ENCODE peak calls at places on chromosomes 16 and 17, in six cellular contexts. E is lower lobe of right lung, O is GM12865, C is suprapubic skin, L is AG04450, A is hepatocyte. S is an unnamed sample.

GRCh38 chr16:2205967-2206313 is 686 bp downstream of the MLST8 start:
- DNase-seq in E (peak; percentile 59), O (no peak), C (no peak), L (no peak), A (no peak), S (peak; percentile 80)

GRCh38 chr17:50514936-50515702 is 6.9 kb downstream of the MYCBPAP start:
- DNase-seq in E (no peak), O (no peak), C (no peak), L (no peak), A (no peak), S (peak; percentile 47)

GRCh38 chr17:77315010-77315409 is 174.2 kb downstream of the SEC14L1 start:
- DNase-seq in E (peak; percentile 14), O (no peak), C (no peak), L (no peak), A (no peak), S (no peak)

GRCh38 chr17:17111401-17112393 is 69.4 kb downstream of the MPRIP start:
- DNase-seq in E (no peak), O (no peak), C (no peak), L (no peak), A (no peak), S (peak; percentile 49)

GRCh38 chr17:17710728-17711541 is 29.7 kb downstream of the RAI1 start:
- DNase-seq in E (peak; percentile 92), O (no peak), C (no peak), L (peak; percentile 79), A (peak; percentile 95), S (no peak)

GRCh38 chr16:56357291-56357764 is 68.0 kb downstream of the AMFR start:
- DNase-seq in E (peak; percentile 42), O (no peak), C (peak; percentile 77), L (no peak), A (peak; percentile 55), S (peak; percentile 59)

GRCh38 chr17:1232331-1232730 is 37.9 kb upstream of the BHLHA9 start:
- DNase-seq in E (no peak), O (no peak), C (no peak), L (no peak), A (no peak), S (no peak)

GRCh38 chr17:63841350-63842172 is 924 bp downstream of the SMARCD2 start:
- DNase-seq in E (peak; percentile 75), O (peak; percentile 49), C (peak; percentile 87), L (no peak), A (peak; percentile 75), S (peak; percentile 95)

GRCh38 chr16:49352923-49353322 is 20.7 kb upstream of the C16orf78 start:
- DNase-seq in E (no peak), O (peak; percentile 17), C (no peak), L (no peak), A (peak; percentile 29), S (no peak)

GRCh38 chr17:73311428-73311780 is 397 bp downstream of the CDC42EP4 start:
- DNase-seq in E (peak; percentile 68), O (no peak), C (no peak), L (no peak), A (no peak), S (peak; percentile 83)

GRCh38 chr17:50889528-50890118 is 23.5 kb upstream of the TOB1 start:
- DNase-seq in E (no peak), O (no peak), C (peak; percentile 41), L (no peak), A (peak; percentile 54), S (no peak)

GRCh38 chr17:1515640-1516402 is 591 bp downstream of the INPP5K start:
- DNase-seq in E (peak; percentile 55), O (peak; percentile 91), C (no peak), L (peak; percentile 81), A (peak; percentile 88), S (peak; percentile 66)

GRCh38 chr17:77332981-77333685 is 192.4 kb downstream of the SEC14L1 start:
- DNase-seq in E (no peak), O (no peak), C (peak; percentile 50), L (no peak), A (no peak), S (no peak)

DNA sequence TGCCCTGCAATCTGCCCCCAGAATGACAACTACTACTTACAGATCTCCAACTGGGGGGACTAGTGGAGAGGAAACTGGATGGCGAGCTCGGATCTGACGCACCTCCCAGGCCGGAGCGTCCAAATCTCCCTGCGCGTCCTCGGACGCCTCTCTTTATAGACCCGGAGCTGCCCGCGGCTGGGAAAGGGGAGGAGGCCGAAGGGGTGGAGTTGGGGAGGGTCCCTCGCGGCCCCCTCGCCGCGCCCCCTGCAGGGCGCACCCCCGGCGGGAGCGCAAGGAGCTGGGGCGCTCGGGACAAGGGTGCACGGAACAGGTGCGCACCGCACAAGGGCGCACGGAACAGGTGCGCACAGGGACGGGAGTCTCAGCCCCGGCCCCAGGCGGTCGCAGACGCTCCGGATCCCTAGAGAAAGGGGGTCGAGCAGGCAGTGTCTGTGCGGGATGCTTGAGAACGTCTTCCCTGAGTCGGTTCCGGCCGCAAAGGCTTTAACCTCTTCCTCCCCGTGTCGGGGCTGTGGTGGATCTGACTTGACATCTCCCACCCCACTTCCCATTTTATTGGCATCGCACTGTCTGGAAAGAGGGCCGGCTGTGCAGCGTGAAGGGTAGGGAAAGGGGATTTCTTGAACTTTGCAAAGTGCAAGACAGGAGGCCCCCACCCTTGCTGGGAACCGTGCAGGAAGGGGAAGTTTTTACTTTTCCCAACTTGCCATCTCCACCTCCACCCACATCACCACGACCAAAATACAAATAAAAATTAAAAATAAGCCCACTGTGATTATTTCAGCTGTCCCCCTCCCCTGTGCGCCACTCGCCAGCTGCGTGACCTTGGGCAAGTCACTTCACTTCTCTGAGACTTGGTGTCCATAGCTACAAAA is at the start of gene MYH11:
- DNase-seq in E (no peak), O (no peak), C (no peak), L (no peak), A (no peak), S (peak; percentile 23)
- H3K4me3 ChIP-seq in E (peak within 1 kb of the TSS; percentile 49), O (peak within 1 kb of the TSS; percentile 7), C (peak within 1 kb of the TSS; percentile 48), L (peak within 1 kb of the TSS; percentile 56), A (peak within 1 kb of the TSS; percentile 29), S (peak within 1 kb of the TSS; percentile 75)

GRCh38 chr16:20883554-20884239 is 16.5 kb downstream of the DCUN1D3 start:
- DNase-seq in E (no peak), O (no peak), C (no peak), L (no peak), A (peak; percentile 41), S (no peak)
- H3K4me3 ChIP-seq in E (no peak overlapping the region), O (no peak overlapping the region), C (no peak overlapping the region), L (no peak overlapping the region), A (no peak overlapping the region), S (no peak overlapping the region)

GRCh38 chr16:87209808-87210512 is 107.2 kb downstream of the C16orf95 start:
- DNase-seq in E (no peak), O (no peak), C (no peak), L (no peak), A (no peak), S (no peak)

GRCh38 chr16:87207509-87207908 is 109.7 kb downstream of the C16orf95 start:
- DNase-seq in E (no peak), O (no peak), C (no peak), L (peak; percentile 55), A (no peak), S (no peak)

GRCh38 chr16:87210949-87211348 is 106.2 kb downstream of the C16orf95 start:
- DNase-seq in E (no peak), O (no peak), C (no peak), L (no peak), A (no peak), S (no peak)

GRCh38 chr16:87206646-87207451 is 110.3 kb downstream of the C16orf95 start:
- DNase-seq in E (no peak), O (no peak), C (no peak), L (no peak), A (no peak), S (no peak)

GRCh38 chr16:87207965-87208364 is 109.2 kb downstream of the C16orf95 start:
- DNase-seq in E (no peak), O (no peak), C (no peak), L (no peak), A (no peak), S (no peak)
- H3K4me3 ChIP-seq in E (no peak overlapping the region), O (no peak overlapping the region), C (no peak overlapping the region), L (no peak overlapping the region), A (no peak overlapping the region), S (no peak overlapping the region)

GRCh38 chr17:75260679-75261335 is 599 bp downstream of the GGA3 start:
- DNase-seq in E (no peak), O (peak; percentile 67), C (no peak), L (no peak), A (no peak), S (no peak)

GRCh38 chr17:75262112-75262606 is 480 bp downstream of the MRPS7 start:
- DNase-seq in E (no peak), O (no peak), C (no peak), L (no peak), A (peak; percentile 33), S (no peak)

GRCh38 chr17:75265614-75266314 is 4.1 kb downstream of the MRPS7 start:
- DNase-seq in E (no peak), O (no peak), C (no peak), L (no peak), A (no peak), S (peak; percentile 46)

GRCh38 chr17:75261336-75262111 is at the start of the genes GGA3 and MRPS7:
- DNase-seq in E (peak; percentile 97), O (peak; percentile 96), C (peak; percentile 99), L (peak; percentile 76), A (peak; percentile 97), S (peak; percentile 97)

GRCh38 chr17:75263051-75263450 is 1.4 kb downstream of the MRPS7 start:
- DNase-seq in E (no peak), O (no peak), C (no peak), L (no peak), A (no peak), S (no peak)
- H3K4me3 ChIP-seq in E (no peak overlapping the region), O (peak overlapping the region; percentile 91), C (no peak overlapping the region), L (peak overlapping the region; percentile 95), A (no peak overlapping the region), S (no peak overlapping the region)

DNA sequence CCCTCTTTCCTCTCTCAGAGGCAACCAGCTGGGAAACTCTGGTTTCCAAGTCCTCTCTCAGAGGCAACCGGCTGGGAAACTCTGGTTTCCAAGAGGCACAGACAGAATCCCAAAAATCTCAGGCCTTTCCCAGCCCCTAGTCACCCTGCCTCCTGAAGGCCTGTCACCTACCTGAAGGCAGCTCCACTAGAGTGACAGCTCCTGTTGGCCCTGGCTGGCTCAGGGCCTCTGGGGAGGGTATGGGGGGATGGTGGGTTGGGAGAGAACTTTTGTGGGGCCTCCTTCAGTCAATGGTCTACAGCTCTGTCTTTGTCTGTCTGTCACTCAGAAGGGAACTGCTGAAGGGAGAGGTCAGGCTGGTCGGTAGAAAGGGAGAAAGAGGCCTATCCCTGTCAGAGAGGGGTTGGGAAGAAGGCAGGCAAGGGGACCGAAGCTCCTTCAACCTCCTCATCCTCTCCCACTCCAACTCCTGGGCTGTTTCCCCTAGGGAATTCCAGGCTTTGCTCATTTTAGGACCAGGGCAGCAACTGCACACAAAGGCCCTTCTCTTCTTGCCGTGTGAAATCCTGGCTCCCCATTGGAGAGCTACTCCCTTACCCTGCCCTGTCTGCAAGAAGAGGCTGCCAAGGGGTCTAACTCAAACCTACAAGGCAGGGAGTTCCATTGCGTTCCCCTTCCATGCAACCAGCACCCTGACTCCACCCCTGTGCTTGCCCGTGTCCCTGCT is 23.6 kb downstream of the COPZ2 start:
- DNase-seq in E (no peak), O (no peak), C (no peak), L (no peak), A (no peak), S (no peak)
- H3K4me3 ChIP-seq in E (no peak overlapping the region), O (no peak overlapping the region), C (no peak overlapping the region), L (no peak overlapping the region), A (no peak overlapping the region), S (no peak overlapping the region)

S was measured in right cardiac atrium.